ENCODE peak calls at places on chromosomes 3 and 15, in five cellular contexts. O is activated naive CD8-positive, alpha-beta T cell treated with anti-CD3 and anti-CD28 coated beads, Interleukin-2, amount 50 U/mL, for 16 hours; I is pons; H is NCI-H460; S is stimulated activated CD4-positive, alpha-beta T cell treated with anti-CD3 and anti-CD28 coated beads, Interleukin-1b, Interleukin-23, amount 100 ng/mL, for 4 hours. N is an unnamed sample.
A peak's percentile ranks its signal among the peaks of the same experiment; 100 is the strongest.

GRCh38 chr3:159829056-159829995 is 159.3 kb upstream of the IL12A start:
- DNase-seq in O (no peak), I (peak; percentile 83), H (peak; percentile 53), S (no peak), N (peak; percentile 92)

GRCh38 chr3:116007000-116007399 is 383.7 kb downstream of the GAP43 start:
- DNase-seq in O (no peak), I (no peak), H (no peak), S (no peak), N (no peak)

GRCh38 chr3:149585401-149585726 is 72.5 kb downstream of the WWTR1 start:
- DNase-seq in O (no peak), I (no peak), H (no peak), S (no peak), N (no peak)

GRCh38 chr3:34367521-34367920 is 569.1 kb downstream of the PDCD6IP start:
- DNase-seq in O (no peak), I (no peak), H (no peak), S (no peak), N (no peak)

GRCh38 chr3:12188328-12188648 is 29.6 kb upstream of the TIMP4 start:
- DNase-seq in O (no peak), I (no peak), H (no peak), S (no peak), N (no peak)

GRCh38 chr3:32903953-32904352 is 47.5 kb upstream of the CCR4 start:
- DNase-seq in O (no peak), I (no peak), H (no peak), S (no peak), N (no peak)

GRCh38 chr3:45940004-45940780 is 3.1 kb upstream of the CXCR6 start:
- DNase-seq in O (no peak), I (no peak), H (no peak), S (no peak), N (no peak)

GRCh38 chr15:66775127-66776105 is 73.4 kb downstream of the SMAD6 start:
- DNase-seq in O (no peak), I (no peak), H (no peak), S (no peak), N (peak; percentile 72)

GRCh38 chr3:48397767-48398681 is 26.0 kb downstream of the FBXW12 start:
- DNase-seq in O (no peak), I (no peak), H (no peak), S (no peak), N (no peak)

GRCh38 chr3:121818578-121818977 is 16.3 kb downstream of the IQCB1 start:
- DNase-seq in O (no peak), I (no peak), H (no peak), S (no peak), N (no peak)

GRCh38 chr3:177563381-177563780 is 366.1 kb upstream of the TBL1XR1 start:
- DNase-seq in O (no peak), I (no peak), H (no peak), S (no peak), N (no peak)

GRCh38 chr15:37733628-37734027 is 200.8 kb upstream of the TMCO5A start:
- DNase-seq in O (no peak), I (no peak), H (no peak), S (no peak), N (no peak)

GRCh38 chr3:140319801-140320200 is 358.1 kb upstream of the TRIM42 start:
- DNase-seq in O (no peak), I (no peak), H (no peak), S (no peak), N (no peak)

GRCh38 chr3:38487323-38487722 is 8.8 kb upstream of the EXOG start:
- DNase-seq in O (no peak), I (no peak), H (no peak), S (no peak), N (no peak)

GRCh38 chr3:48708481-48708889 is 8.5 kb downstream of the IP6K2 start:
- DNase-seq in O (no peak), I (no peak), H (no peak), S (no peak), N (no peak)

GRCh38 chr15:71237456-71238188 is 122.4 kb downstream of the THSD4 start:
- DNase-seq in O (no peak), I (no peak), H (peak; percentile 81), S (no peak), N (peak; percentile 66)

GRCh38 chr3:159169828-159170227 is 368.0 kb downstream of the MFSD1 start:
- DNase-seq in O (no peak), I (no peak), H (peak; percentile 29), S (no peak), N (no peak)

GRCh38 chr15:74960995-74961588 is 4.5 kb upstream of the RPP25 start:
- DNase-seq in O (no peak), I (no peak), H (no peak), S (no peak), N (no peak)